ENCODE peak calls at places on chromosomes 5 and 9, in four cellular contexts. One of them, this sample, is unnamed.

GRCh38 chr9:77648458-77649108 is 461 bp upstream of the GNA14 start:
- DNase-seq in psoas muscle: peak
- DNase-seq in GM10248: no peak
- DNase-seq in left ventricle myocardium inferior: peak
- DNase-seq in this sample: no peak

GRCh38 chr9:110303136-110303535 is 34.5 kb downstream of the TXNDC8 start:
- DNase-seq in psoas muscle: no peak
- DNase-seq in GM10248: no peak
- DNase-seq in left ventricle myocardium inferior: no peak
- DNase-seq in this sample: no peak

GRCh38 chr5:174271316-174271715 is 225.8 kb downstream of the NSG2 start:
- DNase-seq in GM10248: no peak
- DNase-seq in left ventricle myocardium inferior: no peak
- DNase-seq in psoas muscle: no peak
- DNase-seq in this sample: no peak

GRCh38 chr9:14434971-14435718 is 121.2 kb upstream of the NFIB start:
- DNase-seq in left ventricle myocardium inferior: no peak
- DNase-seq in GM10248: no peak
- DNase-seq in psoas muscle: no peak
- DNase-seq in this sample: no peak

GRCh38 chr5:139954022-139954421 is 89.1 kb downstream of the NRG2 start:
- DNase-seq in GM10248: peak
- DNase-seq in left ventricle myocardium inferior: no peak
- DNase-seq in psoas muscle: no peak
- DNase-seq in this sample: no peak

GRCh38 chr5:102243213-102243612 is 52.9 kb downstream of the SLCO4C1 start:
- DNase-seq in GM10248: no peak
- DNase-seq in left ventricle myocardium inferior: no peak
- DNase-seq in psoas muscle: no peak
- DNase-seq in this sample: no peak

GRCh38 chr5:39657943-39658342 is 233.2 kb upstream of the DAB2 start:
- DNase-seq in GM10248: no peak
- DNase-seq in psoas muscle: no peak
- DNase-seq in left ventricle myocardium inferior: no peak
- DNase-seq in this sample: no peak

GRCh38 chr9:99919930-99920329 is 13.5 kb downstream of the STX17 start:
- DNase-seq in left ventricle myocardium inferior: no peak
- DNase-seq in GM10248: no peak
- DNase-seq in psoas muscle: no peak
- DNase-seq in this sample: no peak

GRCh38 chr5:1152771-1153282 is 41.0 kb upstream of the SLC12A7 start:
- DNase-seq in GM10248: no peak
- DNase-seq in psoas muscle: no peak
- DNase-seq in left ventricle myocardium inferior: no peak
- DNase-seq in this sample: no peak

GRCh38 chr9:4741365-4742031 is 496 bp upstream of the AK3 start:
- DNase-seq in GM10248: peak
- DNase-seq in left ventricle myocardium inferior: peak
- DNase-seq in psoas muscle: no peak
- DNase-seq in this sample: no peak

GRCh38 chr9:69385474-69386091 is 60.6 kb downstream of the ENTREP1 start:
- DNase-seq in GM10248: no peak
- DNase-seq in left ventricle myocardium inferior: no peak
- DNase-seq in psoas muscle: no peak
- DNase-seq in this sample: no peak

GRCh38 chr9:79686381-79687130 is 114.8 kb downstream of the TLE4 start:
- DNase-seq in psoas muscle: peak
- DNase-seq in GM10248: no peak
- DNase-seq in left ventricle myocardium inferior: no peak
- DNase-seq in this sample: no peak

GRCh38 chr9:124139001-124139400 is 118.7 kb upstream of the NEK6 start:
- DNase-seq in left ventricle myocardium inferior: no peak
- DNase-seq in psoas muscle: peak
- DNase-seq in GM10248: no peak
- DNase-seq in this sample: no peak

GRCh38 chr5:126490167-126490937 is 67.1 kb downstream of the GRAMD2B start:
- DNase-seq in left ventricle myocardium inferior: no peak
- DNase-seq in psoas muscle: no peak
- DNase-seq in GM10248: no peak
- DNase-seq in this sample: no peak

GRCh38 chr9:73719660-73720059 is 568.0 kb downstream of the ANXA1 start:
- DNase-seq in GM10248: no peak
- DNase-seq in left ventricle myocardium inferior: no peak
- DNase-seq in psoas muscle: no peak
- DNase-seq in this sample: no peak

GRCh38 chr5:174402224-174402812 is 322.1 kb upstream of the MSX2 start:
- DNase-seq in psoas muscle: no peak
- DNase-seq in GM10248: no peak
- DNase-seq in left ventricle myocardium inferior: no peak
- DNase-seq in this sample: no peak

GRCh38 chr5:73895471-73895870 is 269.5 kb downstream of the ARHGEF28 start:
- DNase-seq in GM10248: no peak
- DNase-seq in psoas muscle: no peak
- DNase-seq in left ventricle myocardium inferior: no peak
- DNase-seq in this sample: no peak

GRCh38 chr9:4088680-4089079 is 211.2 kb downstream of the GLIS3 start:
- DNase-seq in psoas muscle: no peak
- DNase-seq in left ventricle myocardium inferior: no peak
- DNase-seq in GM10248: no peak
- DNase-seq in this sample: no peak

GRCh38 chr5:115844321-115844817 is 2.6 kb downstream of the AP3S1 start:
- DNase-seq in psoas muscle: no peak
- DNase-seq in left ventricle myocardium inferior: no peak
- DNase-seq in GM10248: no peak
- DNase-seq in this sample: no peak

GRCh38 chr9:88766778-88767503 is 224.3 kb upstream of the S1PR3 start:
- DNase-seq in GM10248: no peak
- DNase-seq in left ventricle myocardium inferior: no peak
- DNase-seq in psoas muscle: no peak
- DNase-seq in this sample: no peak

GRCh38 chr9:347667-348292 is 133.1 kb downstream of the DOCK8 start:
- DNase-seq in GM10248: no peak
- DNase-seq in left ventricle myocardium inferior: no peak
- DNase-seq in psoas muscle: no peak
- DNase-seq in this sample: no peak

GRCh38 chr5:1106385-1107166 is 5.3 kb downstream of the SLC12A7 start:
- DNase-seq in psoas muscle: no peak
- DNase-seq in left ventricle myocardium inferior: no peak
- DNase-seq in GM10248: no peak
- DNase-seq in this sample: no peak

GRCh38 chr9:96009690-96010477 is 134.4 kb downstream of the ERCC6L2 start:
- DNase-seq in left ventricle myocardium inferior: no peak
- DNase-seq in psoas muscle: no peak
- DNase-seq in GM10248: no peak
- DNase-seq in this sample: peak

GRCh38 chr9:106312913-106313312 is 550.1 kb upstream of the ZNF462 start:
- DNase-seq in left ventricle myocardium inferior: no peak
- DNase-seq in psoas muscle: no peak
- DNase-seq in GM10248: no peak
- DNase-seq in this sample: no peak

GRCh38 chr9:116477584-116478141 is 209.4 kb upstream of the TRIM32 start:
- DNase-seq in psoas muscle: no peak
- DNase-seq in GM10248: no peak
- DNase-seq in left ventricle myocardium inferior: no peak
- DNase-seq in this sample: no peak
- TF ChIP-seq CTCF in psoas muscle: no peak
- TF ChIP-seq CTCF in GM10248: no peak
- TF ChIP-seq CTCF in left ventricle myocardium inferior: no peak
- TF ChIP-seq CTCF in this sample: no peak

GRCh38 chr5:72633649-72634048 is 126.4 kb upstream of the ZNF366 start:
- DNase-seq in left ventricle myocardium inferior: no peak
- DNase-seq in psoas muscle: no peak
- DNase-seq in GM10248: no peak
- DNase-seq in this sample: no peak
- TF ChIP-seq CTCF in left ventricle myocardium inferior: no peak
- TF ChIP-seq CTCF in psoas muscle: no peak
- TF ChIP-seq CTCF in GM10248: no peak
- TF ChIP-seq CTCF in this sample: no peak

DNA sequence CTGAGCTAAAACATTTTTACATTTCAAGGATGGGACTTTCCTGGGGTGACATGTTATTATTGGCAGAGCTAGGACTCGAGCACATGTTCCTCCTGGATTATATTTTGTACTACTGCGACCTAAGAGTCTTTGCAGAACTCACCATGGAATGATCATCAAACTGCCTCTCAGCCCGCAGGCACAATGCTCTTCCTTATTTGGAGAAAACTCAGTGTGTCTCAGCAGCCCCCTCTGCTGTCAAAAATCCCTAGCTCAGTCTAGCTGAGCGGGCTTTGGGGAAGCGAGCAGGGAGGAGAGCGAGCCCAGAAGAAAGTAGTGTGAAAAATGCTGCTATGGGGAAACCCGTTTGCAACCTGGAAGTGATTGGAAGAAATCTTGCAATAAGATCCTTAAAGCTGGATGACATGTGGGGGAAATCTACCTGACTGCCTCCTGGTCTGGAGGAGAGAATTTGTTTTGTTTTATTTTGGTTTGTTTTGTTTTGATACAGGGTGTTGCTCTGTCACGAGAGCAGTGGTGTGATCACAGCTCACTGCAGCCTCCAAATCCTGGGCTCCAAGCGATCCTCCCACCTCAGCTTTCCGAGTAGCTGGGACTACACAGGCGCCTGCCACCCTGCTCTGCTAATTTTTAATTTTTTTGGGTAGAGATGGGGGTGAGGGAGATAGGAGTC is 89.9 kb upstream of the CLINT1 start:
- DNase-seq in left ventricle myocardium inferior: peak
- DNase-seq in psoas muscle: peak
- DNase-seq in GM10248: peak
- DNase-seq in this sample: peak
- TF ChIP-seq CTCF in left ventricle myocardium inferior: peak
- TF ChIP-seq CTCF in psoas muscle: peak
- TF ChIP-seq CTCF in GM10248: peak
- TF ChIP-seq CTCF in this sample: peak

GRCh38 chr5:60883229-60883628 is 39.2 kb upstream of the ELOVL7 start:
- DNase-seq in left ventricle myocardium inferior: no peak
- DNase-seq in GM10248: peak
- DNase-seq in psoas muscle: no peak
- DNase-seq in this sample: peak
- TF ChIP-seq CTCF in left ventricle myocardium inferior: peak
- TF ChIP-seq CTCF in GM10248: peak
- TF ChIP-seq CTCF in psoas muscle: no peak
- TF ChIP-seq CTCF in this sample: no peak

GRCh38 chr5:10140195-10140973 is 109.3 kb downstream of the ATPSCKMT start:
- DNase-seq in psoas muscle: no peak
- DNase-seq in left ventricle myocardium inferior: no peak
- DNase-seq in GM10248: no peak
- DNase-seq in this sample: no peak
- TF ChIP-seq CTCF in psoas muscle: no peak
- TF ChIP-seq CTCF in left ventricle myocardium inferior: no peak
- TF ChIP-seq CTCF in GM10248: peak
- TF ChIP-seq CTCF in this sample: no peak

DNA sequence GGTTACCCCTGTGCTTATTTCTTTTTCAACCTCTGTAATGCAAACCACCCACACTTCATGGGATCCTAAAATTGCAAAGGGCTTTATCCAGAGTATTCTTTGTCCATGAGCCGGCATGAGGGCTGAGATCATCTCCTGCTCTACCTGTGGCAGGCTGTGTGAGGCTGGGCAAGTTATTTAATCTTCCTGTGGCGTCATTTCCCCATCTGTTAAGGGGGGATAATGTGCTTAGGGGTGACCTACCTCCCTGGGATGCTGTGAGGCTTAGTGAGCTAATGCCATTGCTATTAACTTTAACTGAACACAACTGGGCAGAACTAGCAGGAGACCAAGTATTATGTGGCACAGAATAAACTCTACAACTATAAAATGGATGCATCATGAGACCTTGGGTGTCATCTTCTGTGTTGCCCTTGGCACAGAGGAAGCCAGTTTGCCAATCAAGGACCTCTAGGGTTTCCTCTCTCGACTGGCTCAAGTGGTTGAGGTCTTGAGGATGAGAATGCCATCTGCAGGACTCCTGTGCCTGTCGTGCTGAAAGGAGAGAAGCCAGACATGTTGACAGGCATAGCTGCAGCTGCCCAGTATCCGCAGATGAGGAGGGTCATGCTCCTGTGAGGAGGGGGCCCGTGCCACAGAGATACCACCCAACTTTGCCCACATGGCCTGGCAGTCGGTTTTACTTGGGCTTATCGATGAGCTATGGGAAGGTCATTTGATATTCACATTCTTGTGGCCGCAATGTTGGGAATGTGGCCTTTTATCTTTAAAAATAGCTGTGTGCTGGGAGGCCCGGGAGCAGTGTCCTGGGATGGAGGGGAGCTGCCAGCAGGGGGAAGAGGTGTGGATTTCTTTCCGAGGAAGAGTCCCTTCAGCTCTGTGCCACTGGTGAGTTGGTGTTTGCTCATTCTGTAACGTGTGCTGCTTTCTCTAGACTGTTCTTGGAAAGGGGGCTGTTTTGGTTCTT is 17.2 kb downstream of the FRMPD1 start:
- DNase-seq in GM10248: no peak
- DNase-seq in left ventricle myocardium inferior: no peak
- DNase-seq in psoas muscle: peak
- DNase-seq in this sample: no peak
- TF ChIP-seq CTCF in GM10248: no peak
- TF ChIP-seq CTCF in left ventricle myocardium inferior: peak
- TF ChIP-seq CTCF in psoas muscle: peak
- TF ChIP-seq CTCF in this sample: no peak

GRCh38 chr5:62305715-62306493 is at the start of gene KIF2A:
- DNase-seq in left ventricle myocardium inferior: peak
- DNase-seq in psoas muscle: peak
- DNase-seq in GM10248: peak
- DNase-seq in this sample: peak
- TF ChIP-seq CTCF in left ventricle myocardium inferior: peak
- TF ChIP-seq CTCF in psoas muscle: peak
- TF ChIP-seq CTCF in GM10248: peak
- TF ChIP-seq CTCF in this sample: no peak

GRCh38 chr5:150167908-150168307 is 1.3 kb downstream of the CDX1 start:
- DNase-seq in GM10248: no peak
- DNase-seq in left ventricle myocardium inferior: no peak
- DNase-seq in psoas muscle: no peak
- DNase-seq in this sample: no peak
- TF ChIP-seq CTCF in GM10248: no peak
- TF ChIP-seq CTCF in left ventricle myocardium inferior: no peak
- TF ChIP-seq CTCF in psoas muscle: no peak
- TF ChIP-seq CTCF in this sample: no peak

This sample was measured in GM13976.